ENCODE peak calls at places on chromosomes 2 and 18, in seven cellular contexts. E is body of pancreas, Y is uterus, B is stomach, A is gastrocnemius medialis, F is HepG2, J is Peyer's patch. L is an unnamed sample. For H3K4me1, the result is how much of the 10 kb centered on the place peaks cover.

GRCh38 chr2:53210538-53210937 is 557.1 kb upstream of the CHAC2 start:
- DNase-seq in E (peak), Y (no peak), B (no peak), A (no peak), F (no peak), J (no peak), L (no peak)

GRCh38 chr18:23856466-23857175 is 157.9 kb upstream of the TTC39C start:
- DNase-seq in E (no peak), Y (no peak), B (no peak), A (no peak), F (no peak), J (no peak), L (no peak)

GRCh38 chr2:235343869-235344268 is 150.0 kb upstream of the AGAP1 start:
- DNase-seq in E (peak), Y (no peak), B (no peak), A (no peak), F (no peak), J (no peak), L (no peak)

GRCh38 chr2:42492691-42493467 is 903 bp downstream of the KCNG3 start:
- DNase-seq in E (peak), Y (no peak), B (no peak), A (no peak), F (no peak), J (no peak), L (peak)

GRCh38 chr2:144331652-144332355 is 188.1 kb downstream of the ZEB2 start:
- DNase-seq in E (no peak), Y (peak), B (no peak), A (peak), F (no peak), J (peak), L (no peak)

GRCh38 chr2:218806346-218806978 is 24.5 kb downstream of the CYP27A1 start:
- DNase-seq in E (peak), Y (peak), B (peak), A (peak), F (peak), J (no peak), L (no peak)

GRCh38 chr2:2644040-2644439 is 313.0 kb upstream of the MYT1L start:
- DNase-seq in E (no peak), Y (no peak), B (no peak), A (no peak), F (no peak), J (no peak), L (no peak)

GRCh38 chr2:212987492-212987891 is 163.9 kb downstream of the IKZF2 start:
- DNase-seq in E (no peak), Y (no peak), B (no peak), A (no peak), F (no peak), J (no peak), L (no peak)

GRCh38 chr18:61832858-61833257 is 59.9 kb downstream of the RNF152 start:
- DNase-seq in E (no peak), Y (no peak), B (no peak), A (no peak), F (no peak), J (no peak), L (no peak)

GRCh38 chr18:54740146-54740844 is 88.0 kb upstream of the RAB27B start:
- DNase-seq in E (no peak), Y (no peak), B (no peak), A (no peak), F (no peak), J (no peak), L (no peak)

GRCh38 chr2:10776231-10776977 is 36.2 kb downstream of the PDIA6 start:
- DNase-seq in E (no peak), Y (no peak), B (peak), A (no peak), F (no peak), J (no peak), L (no peak)

GRCh38 chr2:128379021-128380005 is 60.6 kb upstream of the HS6ST1 start:
- DNase-seq in E (peak), Y (peak), B (peak), A (peak), F (peak), J (no peak), L (peak)

GRCh38 chr2:238107525-238108422 is 7.6 kb downstream of the ESPNL start:
- DNase-seq in E (no peak), Y (peak), B (no peak), A (peak), F (peak), J (peak), L (peak)

GRCh38 chr2:103986001-103986400 is 867.9 kb upstream of the POU3F3 start:
- DNase-seq in E (no peak), Y (no peak), B (no peak), A (no peak), F (no peak), J (no peak), L (no peak)

GRCh38 chr18:79245517-79246001 is 150.2 kb upstream of the NFATC1 start:
- DNase-seq in E (no peak), Y (no peak), B (no peak), A (no peak), F (no peak), J (no peak), L (no peak)

GRCh38 chr2:162732946-162733698 is 105.4 kb downstream of the KCNH7 start:
- DNase-seq in E (peak), Y (no peak), B (peak), A (no peak), F (no peak), J (no peak), L (no peak)

GRCh38 chr18:74370163-74370562 is 54.5 kb downstream of the C18orf63 start:
- DNase-seq in E (no peak), Y (no peak), B (no peak), A (no peak), F (no peak), J (no peak), L (no peak)

GRCh38 chr2:104598636-104599035 is 255.3 kb upstream of the POU3F3 start:
- DNase-seq in E (no peak), Y (no peak), B (no peak), A (no peak), F (no peak), J (no peak), L (no peak)

GRCh38 chr2:105378276-105378840 is 20.5 kb downstream of the FHL2 start:
- DNase-seq in E (no peak), Y (no peak), B (no peak), A (no peak), F (no peak), J (no peak), L (no peak)

GRCh38 chr2:168120730-168121129 is 126.7 kb downstream of the STK39 start:
- DNase-seq in E (no peak), Y (no peak), B (no peak), A (no peak), F (no peak), J (no peak), L (no peak)

GRCh38 chr2:218992703-218993344 is 398 bp downstream of the CRYBA2 start:
- DNase-seq in E (peak), Y (no peak), B (no peak), A (no peak), F (no peak), J (no peak), L (no peak)

GRCh38 chr2:146850746-146851145 is 994.1 kb upstream of the ACVR2A start:
- DNase-seq in E (no peak), Y (no peak), B (no peak), A (no peak), F (no peak), J (no peak), L (no peak)

GRCh38 chr2:51994123-51994788 is 962.3 kb upstream of the NRXN1 start:
- DNase-seq in E (no peak), Y (no peak), B (no peak), A (no peak), F (no peak), J (no peak), L (no peak)

GRCh38 chr2:165793779-165794519 is at the start of gene GALNT3:
- DNase-seq in E (peak), Y (peak), B (peak), A (no peak), F (no peak), J (peak), L (peak)

GRCh38 chr18:57141208-57142129 is 5.4 kb upstream of the BOD1L2 start:
- DNase-seq in E (peak), Y (no peak), B (peak), A (no peak), F (peak), J (no peak), L (peak)

GRCh38 chr2:117940436-117940835 is 73.4 kb downstream of the CCDC93 start:
- DNase-seq in E (no peak), Y (no peak), B (no peak), A (no peak), F (no peak), J (no peak), L (no peak)

GRCh38 chr2:226742346-226742745 is 57.3 kb downstream of the IRS1 start:
- DNase-seq in E (peak), Y (peak), B (peak), A (peak), F (no peak), J (no peak), L (peak)

GRCh38 chr18:8987250-8987649 is 115.2 kb upstream of the NDUFV2 start:
- DNase-seq in E (peak), Y (no peak), B (no peak), A (no peak), F (no peak), J (no peak), L (no peak)

GRCh38 chr2:219996366-219996765 is 368.9 kb downstream of the SLC4A3 start:
- DNase-seq in E (no peak), Y (no peak), B (no peak), A (no peak), F (no peak), J (no peak), L (no peak)

GRCh38 chr2:175057078-175057685 is 52.0 kb upstream of the CHN1 start:
- DNase-seq in E (no peak), Y (no peak), B (no peak), A (no peak), F (peak), J (no peak), L (no peak)

GRCh38 chr18:79543861-79544385 is 135.7 kb upstream of the CTDP1 start:
- DNase-seq in E (no peak), Y (peak), B (peak), A (no peak), F (no peak), J (no peak), L (no peak)

GRCh38 chr2:53740170-53740569 is 27.4 kb upstream of the CHAC2 start:
- DNase-seq in E (no peak), Y (no peak), B (no peak), A (no peak), F (peak), J (no peak), L (no peak)

GRCh38 chr2:202780514-202781021 is 91.0 kb downstream of the ICA1L start:
- DNase-seq in E (no peak), Y (no peak), B (no peak), A (no peak), F (no peak), J (no peak), L (no peak)

GRCh38 chr2:118992740-118993391 is 50.9 kb downstream of the MARCO start:
- DNase-seq in E (no peak), Y (no peak), B (peak), A (no peak), F (no peak), J (no peak), L (no peak)

GRCh38 chr18:22335644-22336275 is 82.0 kb downstream of the CTAGE1 start:
- DNase-seq in E (no peak), Y (no peak), B (peak), A (no peak), F (no peak), J (no peak), L (no peak)
- TF ChIP-seq POLR2A in E (no peak), Y (no peak), B (no peak), A (no peak), F (no peak), J (no peak), L (no peak)

GRCh38 chr2:121346407-121346806 is 61.4 kb upstream of the TFCP2L1 start:
- DNase-seq in E (no peak), Y (no peak), B (no peak), A (no peak), F (no peak), J (no peak), L (no peak)
- H3K4me1 ChIP-seq in E (under half), Y (under half), B (under half), A (under half), F (under half), J (under half), L (under half)

GRCh38 chr2:160994141-160995002 is 165.9 kb upstream of the TANK start:
- DNase-seq in E (peak), Y (peak), B (peak), A (peak), F (peak), J (peak), L (peak)
- H3K4me3 ChIP-seq in E (no peak), Y (no peak), B (peak), A (no peak), F (no peak), J (no peak), L (no peak)

GRCh38 chr2:233079953-233080835 is 20.1 kb downstream of the INPP5D start:
- DNase-seq in E (no peak), Y (no peak), B (no peak), A (no peak), F (no peak), J (peak), L (no peak)

GRCh38 chr2:233080836-233081229 is 20.7 kb downstream of the INPP5D start:
- DNase-seq in E (no peak), Y (no peak), B (no peak), A (no peak), F (no peak), J (peak), L (no peak)

GRCh38 chr2:233082222-233082933 is 22.2 kb downstream of the INPP5D start:
- DNase-seq in E (no peak), Y (no peak), B (no peak), A (no peak), F (no peak), J (peak), L (peak)

GRCh38 chr2:233081731-233082221 is 21.6 kb downstream of the INPP5D start:
- DNase-seq in E (no peak), Y (no peak), B (no peak), A (no peak), F (no peak), J (no peak), L (no peak)

DNA sequence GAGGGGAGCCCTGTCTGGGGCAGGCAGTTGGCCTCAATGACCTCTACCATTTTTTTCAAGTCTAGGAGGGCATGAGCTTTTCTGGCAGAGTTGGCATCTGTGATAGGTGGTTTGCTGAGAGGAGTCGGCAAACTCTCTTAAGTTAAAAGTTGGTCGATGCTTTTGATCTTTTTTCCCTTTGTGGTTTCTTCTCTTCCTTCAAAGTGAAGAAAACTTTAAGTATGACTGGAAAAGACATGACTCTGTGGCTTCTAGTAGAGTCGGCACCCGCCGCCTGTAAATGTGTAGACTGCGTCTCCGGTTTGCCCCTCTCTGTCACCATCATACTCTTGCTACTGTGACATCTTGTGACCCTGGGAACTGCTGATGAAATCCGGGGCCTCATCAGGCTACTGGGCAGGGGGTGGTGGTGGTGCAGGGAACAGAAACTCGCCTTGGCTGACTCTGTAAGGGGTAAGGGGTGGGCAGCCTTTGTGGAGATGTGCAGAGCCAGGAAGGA is 21.1 kb downstream of the INPP5D start:
- DNase-seq in E (peak), Y (no peak), B (no peak), A (no peak), F (no peak), J (peak), L (no peak)
- TF ChIP-seq POLR2A in E (no peak), Y (no peak), B (no peak), A (no peak), F (no peak), J (no peak), L (no peak)

DNA sequence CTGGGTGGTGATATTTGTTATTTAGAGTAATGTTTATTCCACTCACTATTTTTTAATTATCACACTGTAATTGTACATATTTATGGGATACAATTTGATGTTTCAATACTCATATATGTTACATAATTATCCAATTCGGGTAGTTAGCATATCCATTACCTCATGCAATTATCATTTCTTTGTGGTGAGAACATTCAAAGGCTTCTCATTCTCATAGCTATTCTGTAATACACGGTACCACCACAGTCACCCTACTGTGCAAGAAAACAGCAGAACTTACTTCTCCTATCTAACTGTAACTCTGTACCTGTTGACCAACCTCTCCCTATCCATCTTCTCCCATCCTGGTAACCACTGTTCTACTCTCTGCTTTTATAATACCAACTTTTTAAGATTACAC is 4.6 kb downstream of the TBC1D8 start:
- DNase-seq in E (no peak), Y (no peak), B (no peak), A (no peak), F (no peak), J (no peak), L (no peak)
- H3K4me1 ChIP-seq in E (half or more), Y (under half), B (half or more), A (half or more), F (half or more), J (under half), L (under half)

DNA sequence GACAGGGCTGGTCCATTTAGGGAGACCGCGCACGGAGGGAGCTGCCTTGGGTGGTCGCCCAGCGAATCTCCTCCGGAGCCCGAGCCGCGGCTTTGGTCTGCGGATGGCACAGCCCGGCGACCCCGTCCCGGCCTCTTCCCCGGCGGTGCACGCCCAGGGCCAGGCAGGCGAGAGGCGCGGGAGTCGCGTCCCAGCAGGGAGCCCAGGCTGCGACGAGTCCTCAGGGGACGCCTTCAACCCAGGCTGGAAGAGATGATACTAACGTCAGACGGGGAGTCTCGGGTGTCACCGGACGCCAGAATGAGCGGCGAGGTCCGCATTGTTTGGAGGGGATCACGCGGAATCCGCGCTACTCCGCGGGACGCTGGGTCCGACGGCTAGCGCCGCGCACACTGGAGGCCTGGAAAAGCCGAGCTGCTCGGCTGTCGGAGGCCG is 909 bp upstream of the CRACDL start:
- DNase-seq in E (no peak), Y (no peak), B (no peak), A (no peak), F (no peak), J (no peak), L (no peak)
- H3K4me3 ChIP-seq in E (peak), Y (peak), B (peak), A (peak), F (no peak), J (peak), L (no peak)

DNA sequence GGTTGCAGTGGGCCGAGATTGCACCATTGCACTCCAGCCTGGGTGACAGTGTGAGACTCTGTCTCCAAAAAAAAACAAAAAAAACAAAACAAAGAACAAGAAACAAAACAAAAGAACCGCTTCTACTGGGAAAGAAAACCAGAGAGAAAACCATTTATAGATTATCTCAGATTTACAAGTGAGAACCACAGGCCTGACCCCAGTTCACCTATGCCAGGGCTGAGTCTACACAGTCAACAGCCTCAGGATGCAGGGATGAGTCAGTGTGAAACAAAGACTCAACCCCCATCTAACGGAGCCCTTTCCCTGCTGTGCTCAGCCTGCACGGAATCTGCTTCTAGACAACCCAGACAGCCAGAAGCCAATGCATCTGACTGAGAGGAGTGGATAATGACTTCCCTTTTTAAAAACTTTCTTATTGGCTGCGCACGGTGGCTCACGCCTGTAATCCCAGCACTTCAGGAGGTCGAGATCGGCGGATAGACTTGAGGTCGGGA is 25.5 kb upstream of the YWHAQ start:
- DNase-seq in E (no peak), Y (no peak), B (no peak), A (no peak), F (peak), J (no peak), L (no peak)
- TF ChIP-seq POLR2A in E (no peak), Y (no peak), B (no peak), A (no peak), F (no peak), J (no peak), L (no peak)

GRCh38 chr18:13642440-13642827 is 83.9 kb downstream of the FAM210A start:
- DNase-seq in E (no peak), Y (no peak), B (no peak), A (no peak), F (no peak), J (no peak), L (no peak)
- H3K4me1 ChIP-seq in E (under half), Y (under half), B (under half), A (under half), F (under half), J (under half), L (under half)

GRCh38 chr2:8281234-8281633 is 400.6 kb upstream of the ID2 start:
- DNase-seq in E (no peak), Y (no peak), B (no peak), A (no peak), F (no peak), J (no peak), L (no peak)
- H3K4me3 ChIP-seq in E (no peak), Y (no peak), B (no peak), A (no peak), F (no peak), J (no peak), L (no peak)